ENCODE peak calls at places on chromosomes 7 and 10, in seven cellular contexts. A is sigmoid colon; H is CD4-positive, CD25-positive, alpha-beta regulatory T cell; R is left ventricle myocardium inferior; I is adrenal gland; J is HCT116; N is neural progenitor cell. C is an unnamed sample. For H3K27me3, the result is how much of the 10 kb centered on the place peaks cover.

GRCh38 chr10:10869592-10869991 is 148.1 kb upstream of the CELF2 start:
- DNase-seq in A (no peak), H (no peak), R (no peak), I (no peak), J (no peak), N (no peak), C (no peak)

GRCh38 chr7:26375604-26376207 is 84.0 kb downstream of the SNX10 start:
- DNase-seq in A (no peak), H (no peak), R (no peak), I (no peak), J (no peak), N (peak), C (no peak)

GRCh38 chr7:54705436-54705835 is 53.6 kb downstream of the SEC61G start:
- DNase-seq in A (no peak), H (no peak), R (no peak), I (peak), J (peak), N (no peak), C (no peak)

GRCh38 chr7:157139142-157140117 is 704 bp downstream of the UBE3C start:
- DNase-seq in A (peak), H (no peak), R (peak), I (peak), J (no peak), N (no peak), C (peak)

GRCh38 chr7:24824896-24825295 is 67.6 kb upstream of the GSDME start:
- DNase-seq in A (no peak), H (no peak), R (no peak), I (no peak), J (no peak), N (no peak), C (no peak)

GRCh38 chr10:130801784-130802183 is 509.7 kb downstream of the TCERG1L start:
- DNase-seq in A (no peak), H (no peak), R (no peak), I (no peak), J (no peak), N (no peak), C (no peak)

GRCh38 chr10:71039551-71039950 is 151.2 kb upstream of the PCBD1 start:
- DNase-seq in A (peak), H (no peak), R (no peak), I (no peak), J (no peak), N (no peak), C (no peak)

GRCh38 chr10:72875250-72876055 is 18.1 kb upstream of the OIT3 start:
- DNase-seq in A (no peak), H (peak), R (no peak), I (no peak), J (peak), N (peak), C (no peak)

GRCh38 chr10:127939786-127940330 is 33.0 kb downstream of the PTPRE start:
- DNase-seq in A (peak), H (no peak), R (no peak), I (no peak), J (no peak), N (no peak), C (no peak)

GRCh38 chr7:48628950-48629349 is 295.4 kb upstream of the CDC14C start:
- DNase-seq in A (no peak), H (no peak), R (no peak), I (no peak), J (no peak), N (no peak), C (no peak)

GRCh38 chr10:42812028-42812427 is 29.4 kb downstream of the BMS1 start:
- DNase-seq in A (no peak), H (no peak), R (no peak), I (peak), J (no peak), N (no peak), C (no peak)

GRCh38 chr10:123301077-123301875 is 147.1 kb downstream of the BUB3 start:
- DNase-seq in A (no peak), H (no peak), R (peak), I (peak), J (no peak), N (peak), C (no peak)

GRCh38 chr10:93816123-93816747 is 58.5 kb downstream of the LGI1 start:
- DNase-seq in A (peak), H (no peak), R (peak), I (peak), J (peak), N (peak), C (peak)

GRCh38 chr7:114345494-114345893 is 69.1 kb upstream of the FOXP2 start:
- DNase-seq in A (no peak), H (no peak), R (no peak), I (no peak), J (no peak), N (no peak), C (no peak)

GRCh38 chr7:68841004-68841403 is 757.3 kb upstream of the AUTS2 start:
- DNase-seq in A (no peak), H (no peak), R (no peak), I (no peak), J (no peak), N (no peak), C (no peak)

GRCh38 chr7:15778191-15778590 is 91.7 kb upstream of the MEOX2 start:
- DNase-seq in A (no peak), H (no peak), R (no peak), I (no peak), J (no peak), N (peak), C (no peak)

GRCh38 chr7:137694405-137694804 is 152.4 kb downstream of the DGKI start:
- DNase-seq in A (no peak), H (no peak), R (no peak), I (no peak), J (no peak), N (no peak), C (no peak)

DNA sequence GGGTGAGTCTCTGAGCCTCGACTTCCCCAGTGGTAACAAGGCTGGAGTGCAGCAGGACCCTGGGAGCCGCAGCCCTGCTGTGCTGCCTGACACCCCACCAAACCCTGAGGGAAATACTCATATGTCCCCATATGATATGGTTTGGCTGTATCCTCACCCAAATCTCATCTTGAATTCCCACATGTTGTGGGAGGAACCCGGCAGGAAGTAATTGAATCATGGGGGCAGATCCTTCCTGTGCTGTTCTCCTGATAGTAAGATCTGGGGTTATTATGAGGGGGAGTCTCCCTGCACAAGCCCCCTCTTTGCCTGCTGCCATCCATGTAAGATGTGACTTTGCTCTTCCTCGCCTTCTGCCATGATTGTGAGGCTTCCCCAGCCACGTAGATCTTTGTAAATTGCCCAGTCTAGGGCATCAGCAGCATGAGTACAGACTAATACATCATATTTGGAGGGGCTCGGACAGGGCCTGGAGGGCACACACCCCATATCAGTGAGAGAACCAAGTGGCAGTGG is 68.7 kb downstream of the RGS10 start:
- DNase-seq in A (no peak), H (no peak), R (no peak), I (no peak), J (no peak), N (no peak), C (no peak)
- H3K27ac ChIP-seq in A (no peak), H (no peak), R (no peak), I (no peak), J (no peak), N (no peak), C (no peak)

GRCh38 chr7:29806131-29806792 is at the start of gene WIPF3:
- DNase-seq in A (no peak), H (no peak), R (peak), I (peak), J (peak), N (peak), C (peak)
- H3K4me3 ChIP-seq in A (peak), H (no peak), R (peak), I (peak), J (peak), N (peak), C (peak)

DNA sequence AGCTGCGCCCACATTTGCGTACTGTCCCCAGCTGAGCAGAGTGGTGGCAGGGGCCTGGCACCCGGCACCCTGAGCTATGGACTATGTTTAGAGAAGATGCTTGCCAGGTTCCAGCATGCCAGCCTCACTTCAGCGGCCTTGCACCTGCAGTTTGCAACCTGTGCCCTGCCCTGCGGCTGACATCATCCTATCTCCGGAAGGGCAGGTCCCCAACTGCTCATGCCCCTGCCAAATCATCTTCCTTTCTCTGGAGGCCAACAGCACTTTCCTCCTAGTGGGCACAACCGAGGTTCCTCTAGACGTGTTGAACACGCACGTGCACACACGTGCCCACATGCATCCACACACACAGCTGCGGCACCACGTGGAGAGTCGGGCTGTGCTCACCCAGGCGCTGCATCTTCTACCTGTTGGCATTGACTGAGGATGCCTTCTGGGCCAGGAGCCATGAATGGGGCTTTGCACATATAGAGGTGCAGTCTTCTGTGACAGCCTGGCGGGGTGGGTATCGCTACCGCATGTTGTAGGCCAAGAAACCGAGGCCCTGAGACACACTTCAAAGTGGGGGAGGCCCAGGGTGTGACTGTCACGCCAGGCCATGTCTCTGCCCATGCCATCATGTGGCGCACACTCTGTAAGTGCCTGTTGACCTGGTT is 24.5 kb downstream of the CNPY1 start:
- DNase-seq in A (no peak), H (no peak), R (no peak), I (no peak), J (no peak), N (no peak), C (no peak)
- H3K27me3 ChIP-seq in A (under half), H (under half), R (half or more), I (under half), J (under half), N (half or more), C (under half)

GRCh38 chr7:112990619-112991018 is 96.0 kb downstream of the GPR85 start:
- DNase-seq in A (no peak), H (no peak), R (no peak), I (no peak), J (no peak), N (no peak), C (no peak)

GRCh38 chr7:112986256-112987031 is 100.2 kb downstream of the GPR85 start:
- DNase-seq in A (no peak), H (no peak), R (no peak), I (no peak), J (no peak), N (no peak), C (no peak)

GRCh38 chr7:112987171-112987570 is 99.5 kb downstream of the GPR85 start:
- DNase-seq in A (no peak), H (no peak), R (no peak), I (no peak), J (no peak), N (no peak), C (no peak)

GRCh38 chr7:112985377-112985987 is 101.1 kb downstream of the GPR85 start:
- DNase-seq in A (peak), H (no peak), R (no peak), I (no peak), J (no peak), N (peak), C (no peak)

DNA sequence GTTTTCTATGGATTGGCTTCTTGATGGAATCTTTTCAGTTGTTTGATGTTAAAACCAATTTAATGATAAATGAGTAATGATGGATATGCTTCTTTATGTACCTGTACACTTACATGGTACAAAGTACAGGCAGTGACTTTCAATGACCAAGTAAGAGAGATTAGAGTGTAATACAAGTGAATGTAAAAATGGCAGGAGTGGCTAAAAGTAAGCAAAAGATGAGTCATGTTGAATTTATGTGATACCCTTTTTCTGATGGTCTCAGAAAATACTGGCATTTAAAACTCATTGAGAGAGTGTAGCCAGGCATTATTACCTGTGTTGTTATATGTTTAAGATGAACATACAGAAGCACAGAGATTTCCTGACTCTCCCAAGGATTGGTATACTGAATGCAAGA is 97.1 kb downstream of the GPR85 start:
- DNase-seq in A (no peak), H (no peak), R (no peak), I (no peak), J (no peak), N (no peak), C (no peak)
- H3K27ac ChIP-seq in A (no peak), H (no peak), R (peak), I (no peak), J (no peak), N (no peak), C (no peak)

DNA sequence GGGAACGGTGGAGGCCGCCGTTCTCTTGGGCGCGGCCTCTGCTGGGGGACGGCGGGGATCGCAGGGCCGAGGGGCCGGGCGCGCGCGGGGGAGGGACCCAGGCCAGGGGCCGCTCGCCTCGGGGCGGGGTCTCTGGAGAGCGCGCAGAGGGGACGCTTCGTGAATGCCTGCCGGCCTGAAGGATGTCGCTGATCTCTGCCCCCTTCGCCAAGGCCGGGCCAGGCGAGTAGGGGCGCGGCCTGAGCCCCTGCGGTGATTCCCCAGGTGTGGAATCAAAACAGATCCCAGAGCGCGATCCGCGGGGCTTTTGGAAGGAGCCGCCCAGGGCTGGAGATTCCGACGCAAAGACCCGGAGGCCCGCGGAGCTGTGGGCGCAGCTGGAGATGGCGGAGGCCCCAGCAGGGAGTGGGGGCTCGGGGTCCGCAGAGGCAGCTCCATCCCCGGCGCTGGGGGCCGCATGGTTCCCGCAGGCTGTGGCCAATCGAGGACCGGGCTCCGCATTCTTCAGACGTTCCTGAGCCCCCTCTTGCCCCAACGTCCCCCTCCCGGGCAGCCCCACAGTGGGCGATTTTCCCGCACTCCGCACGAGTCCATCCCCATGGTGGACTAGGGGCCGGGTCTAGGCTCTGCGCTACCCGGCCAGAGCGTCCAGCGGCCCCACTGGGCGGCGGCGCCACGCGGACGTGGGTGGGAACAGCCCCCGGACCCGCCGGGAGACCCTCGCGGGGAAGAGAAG is 166.0 kb downstream of the ACTR3B start:
- DNase-seq in A (no peak), H (no peak), R (no peak), I (no peak), J (no peak), N (peak), C (no peak)
- H3K4me3 ChIP-seq in A (peak), H (no peak), R (peak), I (no peak), J (no peak), N (peak), C (no peak)

GRCh38 chr10:117134084-117135025 is 3.7 kb downstream of the VAX1 start:
- DNase-seq in A (no peak), H (no peak), R (no peak), I (no peak), J (no peak), N (peak), C (no peak)
- H3K27me3 ChIP-seq in A (half or more), H (half or more), R (half or more), I (half or more), J (under half), N (half or more), C (under half)

DNA sequence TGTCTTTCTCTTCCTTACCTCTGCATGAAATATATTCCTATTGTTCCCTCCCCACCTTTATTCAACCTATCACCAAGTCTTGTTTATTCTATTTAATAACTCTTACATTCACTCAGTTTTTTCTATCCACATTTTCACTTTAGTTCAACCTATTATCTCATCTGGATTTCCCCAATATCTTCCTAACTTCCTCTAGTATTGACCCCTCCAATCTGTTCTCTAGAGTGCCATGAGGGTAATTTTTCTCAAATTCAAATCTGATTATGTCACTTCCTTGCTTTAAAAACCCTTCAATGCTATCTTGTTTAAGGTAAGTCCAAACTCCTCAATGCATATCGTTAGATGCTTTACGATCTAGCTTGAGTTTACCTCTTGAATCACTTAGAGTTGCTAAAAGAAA is 86.5 kb downstream of the SDHAF3 start:
- DNase-seq in A (no peak), H (no peak), R (no peak), I (no peak), J (no peak), N (no peak), C (no peak)
- H3K27ac ChIP-seq in A (no peak), H (no peak), R (no peak), I (no peak), J (no peak), N (no peak), C (no peak)

GRCh38 chr7:77980087-77980713 is 181.6 kb downstream of the PHTF2 start:
- DNase-seq in A (no peak), H (no peak), R (no peak), I (no peak), J (no peak), N (no peak), C (no peak)
- H3K4me3 ChIP-seq in A (no peak), H (no peak), R (no peak), I (no peak), J (no peak), N (no peak), C (no peak)

DNA sequence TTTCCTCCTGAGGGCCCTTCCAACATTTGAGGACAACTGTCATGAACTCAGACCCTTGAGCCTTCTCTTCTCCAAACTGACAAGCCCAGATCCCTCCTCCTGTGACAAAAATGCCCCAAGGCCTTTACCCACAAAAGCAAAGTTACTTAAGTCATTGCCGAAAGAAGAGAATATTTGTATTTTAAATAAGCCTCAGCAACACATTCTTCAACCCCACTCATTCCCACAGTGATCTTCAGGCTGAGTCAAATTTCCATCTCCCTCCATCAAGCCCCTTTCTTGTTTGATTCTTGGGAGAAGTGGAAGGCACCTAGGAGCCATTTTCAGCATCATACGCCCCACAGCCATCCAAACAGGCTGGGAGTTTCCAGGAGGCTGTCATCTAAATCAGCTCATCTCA is 150.8 kb upstream of the PDE1C start:
- DNase-seq in A (no peak), H (no peak), R (no peak), I (no peak), J (no peak), N (no peak), C (no peak)
- H3K27me3 ChIP-seq in A (under half), H (under half), R (under half), I (under half), J (half or more), N (under half), C (under half)